ENCODE peak calls at places on chromosomes 13 and 19, in four cellular contexts. E is IMR-90, I is upper lobe of left lung, F is fibroblast of pulmonary artery. B is an unnamed sample.

GRCh38 chr19:53795019-53795418 is 29.1 kb downstream of the NLRP12 start:
- DNase-seq in E (no peak), I (no peak), F (no peak), B (no peak)

GRCh38 chr19:52224211-52224610 is 34.4 kb downstream of the PPP2R1A start:
- DNase-seq in E (no peak), I (no peak), F (no peak), B (no peak)

GRCh38 chr19:48806518-48806817 is 4.4 kb downstream of the BCAT2 start:
- DNase-seq in E (no peak), I (peak), F (no peak), B (no peak)

GRCh38 chr13:84491952-84492351 is 609.7 kb upstream of the SLITRK1 start:
- DNase-seq in E (no peak), I (no peak), F (no peak), B (peak)

GRCh38 chr13:100544866-100545683 is 43.5 kb downstream of the GGACT start:
- DNase-seq in E (no peak), I (peak), F (no peak), B (no peak)

GRCh38 chr19:35208121-35208520 is 20.4 kb downstream of the FAM187B start:
- DNase-seq in E (no peak), I (no peak), F (no peak), B (no peak)

GRCh38 chr13:92158335-92158734 is 759.9 kb downstream of the GPC5 start:
- DNase-seq in E (peak), I (no peak), F (peak), B (no peak)

GRCh38 chr19:18014197-18014596 is 6.2 kb downstream of the ARRDC2 start:
- DNase-seq in E (no peak), I (no peak), F (no peak), B (no peak)

DNA sequence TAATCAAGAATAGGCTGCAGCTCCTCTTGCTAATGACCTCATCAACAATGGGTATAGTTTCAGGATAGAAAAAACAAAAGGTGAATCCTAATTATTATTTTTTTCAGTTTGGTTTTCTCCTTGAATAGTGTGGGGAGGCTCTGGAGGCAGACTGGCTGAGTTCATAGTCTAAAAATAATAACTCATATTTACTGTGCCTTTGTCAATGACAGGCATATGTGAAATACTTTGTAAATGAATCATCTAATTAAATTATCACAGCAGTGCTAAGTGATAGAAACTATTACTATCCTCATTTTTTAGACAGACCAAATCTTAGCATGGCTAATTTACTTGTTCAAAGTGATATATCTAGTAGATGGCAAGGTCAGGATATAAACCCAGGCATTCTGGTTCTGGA is 1261.0 kb upstream of the SLC10A2 start:
- DNase-seq in E (no peak), I (no peak), F (no peak), B (no peak)
- TF ChIP-seq CTCF in E (no peak), I (no peak), F (no peak), B (no peak)

GRCh38 chr13:43110036-43110435 is 86.7 kb downstream of the DNAJC15 start:
- DNase-seq in E (no peak), I (no peak), F (no peak), B (no peak)

GRCh38 chr13:43110658-43111057 is 87.3 kb downstream of the DNAJC15 start:
- DNase-seq in E (no peak), I (no peak), F (no peak), B (no peak)

GRCh38 chr13:43111887-43112400 is 88.6 kb downstream of the DNAJC15 start:
- DNase-seq in E (no peak), I (no peak), F (no peak), B (no peak)

GRCh38 chr13:43102304-43102703 is 78.9 kb downstream of the DNAJC15 start:
- DNase-seq in E (no peak), I (no peak), F (no peak), B (no peak)

DNA sequence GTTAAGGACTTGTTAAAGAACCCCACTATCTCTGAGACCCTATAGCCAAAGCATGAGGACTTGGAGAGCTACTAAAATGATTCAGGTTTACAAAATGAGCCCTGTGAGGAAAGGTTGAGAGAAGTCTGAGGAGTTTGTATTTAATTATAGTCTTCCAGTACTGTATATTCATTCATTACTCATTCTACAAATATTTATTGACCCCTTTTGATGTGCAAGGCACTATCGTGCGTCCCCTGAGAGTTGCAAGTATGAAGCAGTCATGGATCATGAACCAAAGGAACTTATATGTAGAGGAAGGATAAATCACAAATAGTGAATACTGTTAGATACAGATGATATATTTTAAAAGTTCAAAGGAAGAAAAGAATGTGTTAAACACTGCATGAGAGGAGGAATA is 84.4 kb downstream of the DNAJC15 start:
- DNase-seq in E (peak), I (no peak), F (no peak), B (no peak)
- TF ChIP-seq CTCF in E (no peak), I (no peak), F (no peak), B (no peak)

GRCh38 chr19:5905072-5905778 is 553 bp downstream of the VMAC start:
- DNase-seq in E (no peak), I (no peak), F (no peak), B (no peak)

GRCh38 chr19:5904302-5905071 is at the start of gene VMAC:
- DNase-seq in E (peak), I (peak), F (peak), B (peak)

GRCh38 chr19:5907216-5907615 is 2.5 kb downstream of the VMAC start:
- DNase-seq in E (no peak), I (no peak), F (peak), B (no peak)

GRCh38 chr19:5910638-5910907 is 3.5 kb upstream of the CAPS start:
- DNase-seq in E (no peak), I (no peak), F (no peak), B (no peak)

DNA sequence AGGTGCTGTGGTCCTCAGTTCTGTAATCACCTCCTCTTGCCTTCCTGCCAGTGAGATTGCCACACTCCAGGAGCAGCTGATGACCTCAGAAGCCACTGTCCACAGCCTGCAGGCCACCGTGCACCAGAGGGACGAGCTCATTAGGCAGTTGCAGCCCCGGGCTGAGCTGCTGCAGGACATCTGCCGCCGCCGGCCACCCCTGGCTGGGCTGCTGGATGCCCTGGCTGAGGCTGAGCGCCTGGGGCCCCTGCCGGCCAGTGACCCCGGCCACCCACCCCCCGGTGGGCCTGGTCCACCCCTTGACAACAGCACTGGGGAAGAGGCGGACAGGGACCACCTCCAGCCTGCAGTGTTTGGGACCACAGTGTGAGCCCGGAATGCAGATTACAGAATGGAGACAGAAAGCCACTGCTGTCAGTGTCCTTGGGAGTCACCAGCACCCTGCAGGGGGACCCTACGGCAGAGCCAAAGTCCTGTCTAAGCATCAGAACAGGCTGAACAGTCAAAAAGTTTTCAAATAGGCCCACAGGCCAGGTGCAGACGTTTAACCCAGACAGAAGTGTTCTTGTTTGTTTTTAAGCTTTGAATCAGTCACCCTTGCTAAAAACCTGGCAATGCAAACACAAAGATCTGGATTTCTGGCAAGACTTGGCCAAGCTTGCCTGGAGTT is 4.2 kb downstream of the VMAC start:
- DNase-seq in E (no peak), I (no peak), F (no peak), B (no peak)
- TF ChIP-seq CTCF in E (no peak), I (no peak), F (no peak), B (no peak)

GRCh38 chr13:104530741-104531140 is 1464.5 kb upstream of the SLC10A2 start:
- DNase-seq in E (no peak), I (no peak), F (no peak), B (no peak)

GRCh38 chr13:104532131-104532530 is 1465.9 kb upstream of the SLC10A2 start:
- DNase-seq in E (no peak), I (no peak), F (no peak), B (no peak)

GRCh38 chr13:104534847-104535246 is 1468.6 kb upstream of the SLC10A2 start:
- DNase-seq in E (no peak), I (no peak), F (no peak), B (no peak)
- TF ChIP-seq CTCF in E (no peak), I (no peak), F (no peak), B (peak)

GRCh38 chr19:29120471-29120870 is 92.5 kb downstream of the UQCRFS1 start:
- DNase-seq in E (no peak), I (no peak), F (no peak), B (no peak)

GRCh38 chr19:29118384-29118783 is 94.6 kb downstream of the UQCRFS1 start:
- DNase-seq in E (no peak), I (no peak), F (no peak), B (no peak)

GRCh38 chr19:29119582-29119981 is 93.4 kb downstream of the UQCRFS1 start:
- DNase-seq in E (no peak), I (no peak), F (no peak), B (no peak)

GRCh38 chr19:29122185-29122584 is 90.8 kb downstream of the UQCRFS1 start:
- DNase-seq in E (no peak), I (no peak), F (no peak), B (no peak)

DNA sequence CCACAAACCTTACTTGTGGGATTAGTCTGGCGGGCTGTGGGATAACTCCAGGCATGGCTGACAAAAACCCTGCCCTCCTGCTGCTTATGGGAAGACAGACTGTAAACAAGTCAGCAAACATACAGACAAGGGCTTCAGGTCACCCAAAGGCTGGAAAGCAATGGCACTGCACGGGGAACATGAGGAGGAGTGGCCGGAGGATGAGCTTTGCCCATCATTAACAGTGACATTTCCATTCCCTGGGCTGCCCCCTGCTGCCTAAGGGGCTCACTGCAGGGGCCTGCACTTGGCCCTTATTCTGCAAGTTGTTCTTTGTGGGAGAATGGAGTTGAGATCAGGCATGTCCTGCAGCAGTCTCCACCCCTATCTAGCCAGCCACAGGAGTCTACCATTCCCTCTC is 91.3 kb downstream of the UQCRFS1 start:
- DNase-seq in E (no peak), I (no peak), F (no peak), B (no peak)
- TF ChIP-seq CTCF in E (peak), I (peak), F (peak), B (peak)

DNA sequence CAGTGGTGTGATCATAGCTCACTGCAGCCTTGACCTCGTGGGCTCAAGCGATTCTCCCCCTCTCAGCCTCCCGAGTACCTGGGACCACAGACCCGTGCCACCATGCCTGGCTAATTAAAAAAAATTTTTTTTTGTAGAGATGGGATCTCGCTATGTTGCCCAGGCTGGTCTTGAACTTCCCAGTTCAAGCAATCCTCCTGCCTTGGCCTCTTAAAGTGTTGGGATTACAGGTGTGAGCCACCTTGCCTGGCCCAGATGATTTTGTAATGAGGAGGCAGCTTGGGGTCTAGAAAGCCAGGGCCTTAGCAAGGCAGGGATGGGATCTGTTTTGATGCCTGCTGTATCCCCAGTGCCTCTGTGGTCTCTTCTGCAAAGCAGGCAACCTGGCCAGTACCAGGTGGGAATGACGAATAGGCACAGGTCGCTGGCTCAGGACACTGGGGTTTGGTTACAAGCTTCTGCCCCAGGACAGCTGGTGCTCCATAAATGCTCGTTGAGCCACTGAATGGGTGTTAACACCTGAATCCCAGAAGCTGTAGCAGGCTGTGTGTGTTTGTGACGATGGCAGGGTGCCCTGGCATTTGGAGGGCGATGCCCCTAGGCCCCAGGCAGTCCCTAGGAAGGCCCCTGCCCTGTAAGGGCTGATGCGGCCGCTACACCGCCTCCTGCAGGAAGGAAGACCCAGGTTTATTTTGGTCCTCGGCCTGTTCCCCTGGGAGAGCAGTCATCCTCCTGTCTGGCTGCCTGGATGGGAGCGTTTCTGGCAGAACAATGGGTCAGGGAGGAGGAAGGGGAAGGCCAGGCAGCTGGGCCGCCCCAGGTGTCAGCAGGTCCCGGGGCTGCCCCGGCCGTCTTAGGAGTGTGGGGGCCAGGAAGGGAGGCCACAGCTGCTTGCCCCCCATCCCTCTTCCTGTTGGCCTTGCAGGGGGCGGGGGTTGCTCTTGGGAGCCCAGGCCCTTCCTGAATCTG is 8.6 kb downstream of the TNFAIP8L1 start:
- DNase-seq in E (no peak), I (no peak), F (peak), B (no peak)
- TF ChIP-seq CTCF in E (no peak), I (no peak), F (peak), B (peak)

GRCh38 chr19:49913720-49914119 is 15.3 kb upstream of the ATF5 start:
- DNase-seq in E (no peak), I (no peak), F (no peak), B (no peak)

GRCh38 chr19:49916839-49917733 is 11.9 kb upstream of the ATF5 start:
- DNase-seq in E (no peak), I (no peak), F (no peak), B (no peak)

GRCh38 chr19:49912965-49913685 is 15.9 kb upstream of the ATF5 start:
- DNase-seq in E (peak), I (no peak), F (no peak), B (no peak)

GRCh38 chr19:49918089-49918488 is 10.9 kb upstream of the ATF5 start:
- DNase-seq in E (no peak), I (no peak), F (no peak), B (no peak)

DNA sequence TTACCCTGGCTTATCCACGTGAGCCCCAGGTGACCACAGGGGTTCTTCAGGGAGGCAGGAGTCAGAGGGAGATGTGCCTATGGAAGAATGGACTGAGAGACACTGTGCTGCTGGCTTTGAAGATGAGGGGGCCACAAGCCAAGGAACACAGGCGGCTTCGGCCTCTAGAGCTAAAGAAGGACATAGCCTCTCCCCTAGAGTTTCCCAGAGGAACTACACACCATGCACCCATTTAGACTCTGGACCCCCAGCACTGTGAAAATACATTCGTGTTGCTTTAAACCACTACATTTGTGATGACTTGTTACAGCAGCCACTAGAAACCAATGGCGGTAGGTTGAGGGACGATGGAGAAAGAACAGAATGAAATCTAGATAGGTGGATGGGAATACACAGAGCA is 13.7 kb upstream of the ATF5 start:
- DNase-seq in E (no peak), I (no peak), F (no peak), B (no peak)
- TF ChIP-seq CTCF in E (no peak), I (peak), F (peak), B (peak)

DNA sequence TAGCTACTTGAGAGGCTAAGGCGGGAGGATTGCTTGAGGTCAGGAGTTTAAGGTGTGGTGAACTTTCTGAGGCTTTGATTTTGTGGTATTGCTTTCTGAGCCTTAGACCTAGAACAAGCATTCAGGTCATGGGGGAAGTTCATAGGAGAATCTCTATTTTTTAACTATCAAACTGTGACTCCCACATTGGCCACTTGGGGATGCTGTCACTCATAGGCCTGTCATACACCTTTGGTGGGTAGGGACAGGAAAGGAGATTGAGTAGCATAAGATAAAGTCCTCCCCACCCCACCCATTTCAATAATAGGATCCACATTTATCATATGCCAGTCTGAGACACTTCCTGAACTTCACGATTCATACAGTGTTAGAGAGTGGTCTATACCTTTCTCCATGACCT is 41.9 kb upstream of the PSG2 start:
- DNase-seq in E (no peak), I (no peak), F (no peak), B (no peak)
- TF ChIP-seq CTCF in E (peak), I (no peak), F (no peak), B (no peak)

DNA sequence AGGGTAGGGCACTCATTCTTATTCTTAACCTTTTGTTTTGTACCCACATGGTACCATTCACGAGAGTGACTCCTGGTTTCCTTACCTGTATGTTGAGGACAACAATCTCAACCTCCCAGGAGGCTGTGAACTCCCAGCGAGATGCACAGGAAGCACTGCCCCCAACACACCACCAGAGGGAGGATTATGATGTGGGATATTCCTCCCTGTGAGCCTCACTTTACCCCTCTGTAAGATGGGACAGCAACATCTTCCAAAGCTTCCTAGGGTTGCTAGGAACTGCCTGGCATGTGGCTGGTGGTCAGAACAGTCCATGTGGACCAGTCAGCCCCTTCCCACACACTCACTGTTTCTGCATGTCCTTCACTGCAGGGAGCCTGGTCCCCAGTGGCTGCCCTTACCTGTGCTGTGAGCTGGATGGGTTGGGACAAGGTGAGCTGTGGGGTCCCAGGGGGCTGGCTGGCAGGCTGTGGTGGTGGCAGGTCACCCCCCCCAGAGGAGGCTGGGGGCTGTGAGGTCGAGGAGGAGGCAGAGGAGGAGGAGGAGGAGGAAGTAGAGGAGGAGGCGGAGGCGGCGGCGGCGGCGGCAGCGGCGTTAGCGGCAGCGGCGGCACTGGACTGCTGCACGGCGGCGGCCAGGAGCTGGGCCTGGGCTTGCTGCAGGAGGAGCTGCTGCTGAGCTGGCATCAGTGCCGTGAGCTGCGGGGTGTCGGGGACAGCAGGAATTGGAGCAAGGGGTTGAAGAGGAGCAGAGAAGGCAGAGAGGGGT is 15.8 kb downstream of the POU2F2 start:
- DNase-seq in E (no peak), I (no peak), F (no peak), B (no peak)
- TF ChIP-seq CTCF in E (no peak), I (no peak), F (no peak), B (no peak)

GRCh38 chr13:77697208-77698103 is at the start of gene SLAIN1:
- DNase-seq in E (peak), I (peak), F (peak), B (no peak)

GRCh38 chr13:77698211-77699058 is 948 bp downstream of the SLAIN1 start:
- DNase-seq in E (no peak), I (peak), F (no peak), B (no peak)

GRCh38 chr13:77696863-77697207 is 652 bp upstream of the SLAIN1 start:
- DNase-seq in E (no peak), I (no peak), F (no peak), B (no peak)

GRCh38 chr13:77701305-77701704 is 3.8 kb downstream of the SLAIN1 start:
- DNase-seq in E (no peak), I (no peak), F (no peak), B (no peak)

GRCh38 chr13:77699059-77699680 is 1.7 kb downstream of the SLAIN1 start:
- DNase-seq in E (no peak), I (no peak), F (no peak), B (no peak)
- TF ChIP-seq CTCF in E (no peak), I (no peak), F (no peak), B (no peak)